ENCODE peak calls at places on chromosomes 11 and 22, in seven cellular contexts. G is mesenchymal stem cell, O is IMR-90, Y is mesendoderm, L is H1, M is H9, A is trophoblast cell. T is an unnamed sample.

GRCh38 chr11:33723238-33723881 is 12.9 kb downstream of the CD59 start:
- DNase-seq in O (peak), G (peak), A (peak), Y (peak), M (no peak), L (no peak), T (no peak)

GRCh38 chr22:22086501-22087158 is 104.0 kb upstream of the TOP3B start:
- DNase-seq in G (peak), L (no peak), Y (no peak), M (no peak), O (peak), A (no peak), T (no peak)

GRCh38 chr11:64123679-64124078 is 42.2 kb downstream of the MACROD1 start:
- DNase-seq in O (no peak), A (no peak), Y (no peak), M (no peak), L (no peak), G (no peak), T (no peak)

GRCh38 chr11:126307706-126308105 is 3.8 kb downstream of the DCPS start:
- DNase-seq in M (peak), Y (peak), O (peak), A (no peak), G (peak), L (no peak), T (no peak)

GRCh38 chr22:26122920-26123468 is 46.3 kb upstream of the SEZ6L start:
- DNase-seq in O (no peak), Y (no peak), L (no peak), M (no peak), G (no peak), A (no peak), T (no peak)

GRCh38 chr11:697811-698311 is 2.2 kb downstream of the TMEM80 start:
- DNase-seq in M (peak), O (peak), G (peak), A (no peak), Y (no peak), L (no peak), T (no peak)

GRCh38 chr11:434496-434895 is 7.3 kb downstream of the ANO9 start:
- DNase-seq in O (no peak), G (no peak), M (no peak), Y (no peak), L (no peak), A (no peak), T (no peak)

GRCh38 chr11:83918471-83918870 is 632.3 kb upstream of the CCDC90B start:
- DNase-seq in Y (no peak), L (no peak), A (no peak), G (no peak), O (no peak), M (no peak), T (no peak)

GRCh38 chr11:34354782-34355181 is 3.0 kb downstream of the ABTB2 start:
- DNase-seq in M (no peak), O (peak), Y (no peak), G (no peak), L (no peak), A (no peak), T (no peak)

GRCh38 chr11:2088746-2089535 is 50.2 kb downstream of the IGF2 start:
- DNase-seq in A (no peak), Y (peak), L (no peak), O (no peak), M (peak), G (no peak), T (no peak)

GRCh38 chr11:94767701-94768601 is at the start of gene AMOTL1:
- DNase-seq in O (peak), G (peak), A (peak), Y (peak), M (peak), L (peak), T (peak)

GRCh38 chr11:134069426-134069921 is 602 bp downstream of the JAM3 start:
- DNase-seq in M (no peak), O (peak), A (no peak), L (no peak), G (peak), Y (peak), T (no peak)

GRCh38 chr22:44309137-44309536 is 3.6 kb downstream of the SHISAL1 start:
- DNase-seq in O (peak), L (no peak), M (no peak), A (peak), Y (no peak), G (peak), T (no peak)

GRCh38 chr11:112844530-112844929 is 116.7 kb upstream of the NCAM1 start:
- DNase-seq in M (no peak), A (no peak), Y (peak), L (no peak), G (no peak), O (no peak), T (peak)

GRCh38 chr22:44195189-44195871 is 14.6 kb downstream of the PARVG start:
- DNase-seq in A (no peak), L (no peak), M (no peak), Y (no peak), G (no peak), O (no peak), T (no peak)

GRCh38 chr11:10453261-10453660 is 1.8 kb upstream of the AMPD3 start:
- DNase-seq in M (no peak), A (no peak), L (no peak), O (peak), G (no peak), Y (no peak), T (no peak)

GRCh38 chr11:124875943-124876817 is 10.9 kb downstream of the ROBO3 start:
- DNase-seq in O (peak), L (peak), M (peak), Y (peak), A (peak), G (peak), T (peak)

GRCh38 chr11:27701262-27702105 is 1.2 kb upstream of the BDNF start:
- DNase-seq in L (no peak), O (peak), M (no peak), Y (no peak), A (no peak), G (peak), T (no peak)

GRCh38 chr11:18731949-18732821 is 6.2 kb upstream of the IGSF22 start:
- DNase-seq in O (peak), G (peak), Y (peak), A (peak), L (no peak), M (peak), T (peak)

GRCh38 chr22:28989912-28990311 is 71.7 kb downstream of the C22orf31 start:
- DNase-seq in M (no peak), O (no peak), Y (no peak), G (no peak), L (no peak), A (no peak), T (no peak)

GRCh38 chr22:38959574-38959973 is 2.2 kb downstream of the APOBEC3A start:
- DNase-seq in M (no peak), G (no peak), O (no peak), L (no peak), A (no peak), Y (no peak), T (no peak)

GRCh38 chr11:124194283-124194682 is 11.1 kb downstream of the OR10D3 start:
- DNase-seq in L (no peak), Y (no peak), M (no peak), G (no peak), O (no peak), A (no peak), T (no peak)

GRCh38 chr11:111376453-111376871 is 2.6 kb downstream of the POU2AF1 start:
- DNase-seq in M (no peak), A (no peak), G (no peak), L (no peak), Y (no peak), O (no peak), T (no peak)

GRCh38 chr11:59968395-59968783 is 4.6 kb downstream of the OOSP4A start:
- DNase-seq in L (no peak), A (no peak), Y (no peak), M (no peak), G (no peak), O (no peak), T (no peak)

GRCh38 chr11:121479839-121480238 is 27.1 kb upstream of the SORL1-AS1 start:
- DNase-seq in Y (no peak), A (no peak), L (no peak), O (no peak), M (no peak), G (no peak), T (no peak)

GRCh38 chr11:44978961-44979331 is 28.3 kb upstream of the TP53I11 start:
- DNase-seq in Y (no peak), L (no peak), M (no peak), O (no peak), A (no peak), G (no peak), T (no peak)

DNA sequence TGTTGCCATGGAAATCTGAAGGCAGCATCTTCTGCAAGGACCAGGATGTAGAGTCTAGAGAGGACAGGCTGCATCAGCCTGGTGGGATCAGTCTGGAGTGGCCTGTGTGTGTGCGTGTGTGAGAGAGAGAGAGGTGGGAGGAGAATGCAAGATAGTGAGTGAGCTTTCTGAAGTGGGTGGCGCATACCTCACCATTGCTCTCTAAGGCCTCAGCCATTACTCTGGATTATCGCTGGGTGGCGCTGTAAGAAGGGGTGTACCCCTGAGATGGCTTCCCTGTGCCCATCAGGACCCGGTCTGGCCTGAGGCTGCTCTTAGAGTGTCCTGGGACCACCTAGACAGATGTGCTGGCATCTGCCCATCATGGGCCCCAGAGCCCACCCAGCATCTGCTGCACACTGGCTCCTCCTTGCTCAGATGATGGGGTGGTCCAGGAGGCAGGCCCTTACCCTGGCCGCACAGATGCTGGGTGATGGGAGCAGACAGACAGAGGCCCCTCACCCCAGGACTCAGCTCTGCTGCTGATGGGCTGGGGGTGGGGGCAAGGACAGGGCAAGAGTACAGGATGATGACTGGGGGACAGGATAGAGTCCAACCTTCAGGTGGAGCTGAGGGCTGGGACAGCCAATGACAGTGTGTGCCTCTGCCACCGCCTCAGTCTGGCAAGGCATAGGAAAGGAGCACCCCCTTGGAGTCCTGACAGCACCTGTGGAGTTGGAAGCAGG is 25.7 kb upstream of the TUB start:
- DNase-seq in Y (peak), M (peak), A (no peak), L (no peak), G (no peak), O (no peak), T (no peak)
- H3K4ac ChIP-seq in Y (no peak), M (no peak), A (no peak), L (no peak), G (peak), O (no peak), T (no peak)

DNA sequence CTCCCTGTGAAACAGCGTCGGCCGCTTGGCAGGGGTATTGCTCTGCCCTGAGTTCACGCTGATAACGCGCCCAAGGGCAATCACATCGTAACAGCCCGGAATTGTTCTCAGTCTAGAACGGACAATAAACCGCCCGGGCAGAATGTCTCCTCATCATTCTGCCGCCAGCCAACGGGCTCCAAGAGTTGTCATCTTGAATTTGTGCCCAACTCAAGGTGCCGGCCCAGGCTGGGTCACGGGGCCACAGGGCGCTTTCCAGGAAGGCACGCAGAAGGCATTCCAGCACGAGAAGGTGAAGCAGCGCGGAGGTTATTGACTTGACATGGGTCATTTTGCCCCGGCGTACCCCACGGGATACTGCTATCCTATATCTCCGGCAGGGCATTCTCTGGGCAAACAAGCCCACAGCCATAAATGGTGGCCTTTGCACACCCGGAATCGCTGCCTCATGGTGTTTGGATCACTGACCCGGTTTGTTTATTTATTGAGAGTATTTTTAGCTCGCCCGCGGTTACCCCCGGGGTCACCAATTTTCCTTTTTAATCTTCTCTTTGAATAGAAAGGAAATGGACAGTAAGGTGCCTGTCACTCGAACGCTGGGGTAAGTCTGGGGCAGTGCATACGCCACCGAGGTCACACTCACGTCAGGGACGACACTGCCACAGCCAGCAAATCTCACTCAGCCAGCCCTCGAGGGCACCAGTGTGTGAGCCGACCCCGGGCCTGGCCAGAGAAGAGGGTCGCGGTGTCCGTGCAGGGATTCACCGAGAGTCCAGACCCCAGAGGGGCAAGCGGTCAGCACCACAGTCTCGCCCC is 72.4 kb upstream of the FGF3 start:
- DNase-seq in L (no peak), A (no peak), G (peak), M (no peak), O (peak), Y (no peak), T (no peak)
- H3K4ac ChIP-seq in L (no peak), A (no peak), G (no peak), M (no peak), O (peak), Y (no peak), T (no peak)

GRCh38 chr11:41486436-41486835 is 27.0 kb upstream of the LRRC4C start:
- DNase-seq in A (no peak), L (no peak), M (no peak), G (no peak), Y (no peak), O (no peak), T (no peak)
- H3K4ac ChIP-seq in A (no peak), L (no peak), M (no peak), G (no peak), Y (no peak), O (no peak), T (no peak)

GRCh38 chr11:115290479-115291390 is 213.5 kb downstream of the CADM1 start:
- DNase-seq in G (peak), A (no peak), L (no peak), O (no peak), Y (no peak), M (no peak), T (no peak)

GRCh38 chr11:115284766-115285165 is 219.4 kb downstream of the CADM1 start:
- DNase-seq in O (peak), L (no peak), A (no peak), Y (no peak), G (no peak), M (no peak), T (no peak)

GRCh38 chr11:115286614-115287013 is 217.6 kb downstream of the CADM1 start:
- DNase-seq in O (no peak), M (no peak), L (no peak), A (no peak), G (no peak), Y (no peak), T (no peak)

GRCh38 chr11:115291391-115291744 is 212.8 kb downstream of the CADM1 start:
- DNase-seq in M (no peak), G (no peak), Y (no peak), L (no peak), A (no peak), O (no peak), T (no peak)

DNA sequence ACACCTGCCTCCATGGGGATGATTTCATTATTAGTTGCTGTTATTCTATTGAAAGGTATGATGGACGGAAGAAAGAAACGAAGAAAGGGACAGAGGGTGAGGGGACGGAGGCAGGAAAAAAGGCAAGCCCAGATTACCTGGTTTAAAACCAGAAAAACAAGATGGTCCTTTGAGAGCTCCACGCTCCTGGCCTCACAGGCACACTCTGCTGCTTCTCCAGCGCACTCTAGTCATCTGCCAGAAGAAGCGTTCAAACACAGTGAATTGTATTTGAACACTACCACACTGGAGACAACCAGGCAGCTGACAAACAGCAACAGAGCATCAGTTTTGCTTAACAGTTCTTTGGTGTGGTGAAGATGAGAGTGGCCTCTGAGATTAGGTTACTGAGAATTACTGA is 216.9 kb downstream of the CADM1 start:
- DNase-seq in A (no peak), L (no peak), Y (no peak), M (no peak), O (no peak), G (no peak), T (no peak)
- H3K4ac ChIP-seq in A (no peak), L (no peak), Y (no peak), M (no peak), O (no peak), G (no peak), T (no peak)

DNA sequence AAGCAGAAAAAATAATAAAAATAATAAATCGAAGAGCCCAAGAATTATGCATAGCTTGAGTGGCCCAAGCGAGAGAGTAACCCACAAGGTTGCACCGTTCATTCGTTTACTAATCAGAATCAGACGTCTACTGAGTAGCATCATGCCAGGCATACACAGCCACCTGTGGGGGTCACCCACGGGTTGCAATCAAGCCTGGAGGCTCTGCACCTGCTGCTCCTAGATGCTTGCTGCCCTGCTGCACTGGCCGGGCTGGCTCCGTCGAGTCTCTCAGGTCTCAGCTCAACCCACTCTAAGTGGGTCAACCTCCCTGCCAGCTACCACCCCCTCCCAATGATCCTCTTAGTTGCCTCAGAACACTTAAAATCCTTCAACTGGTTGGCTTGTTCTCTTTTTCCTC is 2.0 kb upstream of the TESMIN start:
- DNase-seq in A (no peak), G (no peak), M (no peak), L (no peak), Y (no peak), O (no peak), T (no peak)
- H3K4ac ChIP-seq in A (no peak), G (no peak), M (no peak), L (no peak), Y (no peak), O (no peak), T (no peak)

DNA sequence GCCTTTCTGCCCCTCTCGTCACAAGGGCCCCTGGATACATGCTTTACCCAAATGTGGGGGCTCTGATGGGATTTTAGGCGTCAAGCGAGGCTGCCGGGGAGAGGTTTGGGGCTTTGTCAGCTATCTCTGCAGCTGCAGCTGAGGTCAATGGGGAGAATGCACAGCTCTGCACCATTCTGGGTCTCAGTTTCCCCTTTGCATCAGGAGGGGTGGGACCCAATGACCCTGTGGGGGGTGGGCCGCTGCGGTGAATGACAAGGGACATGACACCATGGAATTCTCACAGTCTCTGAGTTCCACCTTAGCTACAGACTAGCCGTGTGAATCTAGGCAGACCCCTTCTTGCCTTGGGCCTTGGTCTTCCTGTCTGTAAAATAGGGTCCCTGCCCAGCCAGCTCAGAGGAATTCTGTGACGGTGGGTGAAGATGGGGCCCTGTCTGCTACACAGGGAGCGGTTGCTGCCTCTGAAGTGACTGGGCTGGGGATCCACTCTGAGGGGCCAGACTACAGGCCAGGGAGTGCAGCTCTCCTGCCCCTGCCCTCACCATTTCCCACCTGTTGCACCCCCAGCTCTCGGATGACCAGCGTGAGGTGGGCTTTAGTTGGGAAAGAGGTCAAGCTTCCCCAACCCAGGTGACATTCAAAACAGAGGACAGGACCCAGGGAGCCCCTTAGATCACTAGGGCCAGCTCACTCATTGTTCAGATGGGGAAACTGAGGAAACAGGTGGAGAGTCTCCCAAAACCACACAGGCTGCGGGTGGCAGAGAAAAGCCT is 35.9 kb upstream of the WNT11 start:
- DNase-seq in L (no peak), G (no peak), Y (no peak), O (no peak), A (no peak), M (no peak), T (no peak)
- H3K4ac ChIP-seq in L (no peak), G (no peak), Y (no peak), O (no peak), A (no peak), M (no peak), T (no peak)

DNA sequence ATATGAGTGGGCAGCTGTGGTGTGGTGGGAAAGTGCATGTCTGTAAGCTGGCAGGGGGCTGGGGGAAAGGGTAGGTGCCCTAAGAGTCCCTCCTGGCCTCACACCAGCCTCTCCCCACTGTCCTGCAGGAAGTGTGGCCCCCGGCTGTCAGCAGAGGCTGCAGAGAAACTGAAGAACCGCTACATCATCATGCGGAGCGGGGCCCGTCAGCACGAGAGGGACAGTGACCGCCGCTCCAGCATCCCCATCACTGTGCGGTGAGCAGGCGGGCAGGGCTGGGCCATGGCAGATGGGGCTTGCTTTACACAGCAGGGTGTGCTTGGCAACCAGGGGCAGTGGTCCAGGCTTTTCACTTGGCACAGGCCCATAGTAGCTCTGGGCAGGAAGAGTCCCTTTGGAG is 19.8 kb downstream of the MCM5 start:
- DNase-seq in M (no peak), Y (no peak), A (no peak), G (no peak), L (no peak), O (no peak), T (no peak)
- H3K4ac ChIP-seq in M (no peak), Y (no peak), A (no peak), G (no peak), L (no peak), O (no peak), T (no peak)